ENCODE peak calls at places on chromosomes 6 and 20, in eight cellular contexts. M is fibroblast of lung, Y is ovary, G is AG04449, R is dorsolateral prefrontal cortex, J is BE2C, L is epithelial cell of esophagus, U is heart right ventricle. S is an unnamed sample.

GRCh38 chr6:36631326-36632046 is 37.3 kb downstream of the SRSF3 start:
- DNase-seq in M (no peak), Y (no peak), G (no peak), R (no peak), J (no peak), L (no peak), U (no peak), S (no peak)

GRCh38 chr6:139766796-139767195 is 392.3 kb upstream of the CITED2 start:
- DNase-seq in M (no peak), Y (no peak), G (no peak), R (no peak), J (no peak), L (no peak), U (no peak), S (no peak)

GRCh38 chr6:132414761-132415160 is 13.5 kb upstream of the MOXD1 start:
- DNase-seq in M (no peak), Y (no peak), G (no peak), R (no peak), J (no peak), L (no peak), U (no peak), S (peak)

GRCh38 chr20:19633985-19634384 is 124.1 kb upstream of the RIN2 start:
- DNase-seq in M (no peak), Y (no peak), G (peak), R (no peak), J (no peak), L (no peak), U (peak), S (no peak)

GRCh38 chr20:20334489-20334888 is 33.4 kb upstream of the INSM1 start:
- DNase-seq in M (no peak), Y (no peak), G (no peak), R (no peak), J (no peak), L (no peak), U (no peak), S (no peak)

GRCh38 chr6:10578718-10579117 is 57.6 kb downstream of the GCNT2 start:
- DNase-seq in M (no peak), Y (no peak), G (no peak), R (no peak), J (no peak), L (no peak), U (no peak), S (no peak)

GRCh38 chr6:32945106-32945761 is 4.4 kb upstream of the HLA-DMB start:
- DNase-seq in M (peak), Y (no peak), G (no peak), R (no peak), J (no peak), L (no peak), U (no peak), S (no peak)

GRCh38 chr6:41894366-41895299 is 542 bp downstream of the USP49 start:
- DNase-seq in M (no peak), Y (no peak), G (no peak), R (no peak), J (peak), L (peak), U (no peak), S (peak)

GRCh38 chr20:39885975-39886649 is 802.9 kb downstream of the MAFB start:
- DNase-seq in M (peak), Y (peak), G (peak), R (peak), J (peak), L (peak), U (peak), S (peak)

GRCh38 chr6:53179961-53180651 is 31.5 kb upstream of the GCM1 start:
- DNase-seq in M (peak), Y (no peak), G (no peak), R (no peak), J (peak), L (peak), U (peak), S (no peak)

GRCh38 chr6:42354707-42355106 is 97.0 kb downstream of the TRERF1 start:
- DNase-seq in M (no peak), Y (no peak), G (peak), R (no peak), J (no peak), L (no peak), U (no peak), S (no peak)

GRCh38 chr6:170284126-170284773 is 6.6 kb downstream of the DLL1 start:
- DNase-seq in M (no peak), Y (peak), G (no peak), R (peak), J (no peak), L (no peak), U (no peak), S (no peak)

GRCh38 chr6:11273406-11274065 is 41.1 kb upstream of the NEDD9 start:
- DNase-seq in M (no peak), Y (no peak), G (no peak), R (no peak), J (no peak), L (no peak), U (no peak), S (no peak)

GRCh38 chr6:52573295-52573694 is 3.6 kb downstream of the TRAM2 start:
- DNase-seq in M (no peak), Y (no peak), G (no peak), R (no peak), J (no peak), L (no peak), U (no peak), S (no peak)

GRCh38 chr6:44004625-44005506 is 122.4 kb downstream of the MRPL14 start:
- DNase-seq in M (no peak), Y (no peak), G (no peak), R (peak), J (no peak), L (no peak), U (peak), S (no peak)

GRCh38 chr6:136790411-136791295 is 1.6 kb downstream of the MAP3K5 start:
- DNase-seq in M (no peak), Y (no peak), G (no peak), R (no peak), J (no peak), L (no peak), U (no peak), S (no peak)

GRCh38 chr6:53543341-53544010 is 1.4 kb downstream of the GCLC start:
- DNase-seq in M (peak), Y (no peak), G (no peak), R (no peak), J (no peak), L (no peak), U (no peak), S (no peak)

GRCh38 chr6:144093236-144093635 is 2.1 kb downstream of the SF3B5 start:
- DNase-seq in M (no peak), Y (no peak), G (no peak), R (no peak), J (no peak), L (no peak), U (no peak), S (no peak)

GRCh38 chr20:41355192-41355591 is 11.4 kb downstream of the EMILIN3 start:
- DNase-seq in M (no peak), Y (no peak), G (no peak), R (no peak), J (no peak), L (no peak), U (no peak), S (no peak)

GRCh38 chr6:15259766-15260098 is 13.9 kb downstream of the JARID2 start:
- DNase-seq in M (no peak), Y (no peak), G (no peak), R (no peak), J (no peak), L (no peak), U (no peak), S (no peak)

GRCh38 chr6:138063726-138064125 is 43.5 kb downstream of the PERP start:
- DNase-seq in M (no peak), Y (no peak), G (no peak), R (no peak), J (no peak), L (no peak), U (no peak), S (no peak)

GRCh38 chr6:114220241-114220640 is 122.6 kb downstream of the HS3ST5 start:
- DNase-seq in M (no peak), Y (no peak), G (no peak), R (no peak), J (no peak), L (no peak), U (no peak), S (no peak)

GRCh38 chr6:54291738-54292137 is 16.5 kb upstream of the TINAG start:
- DNase-seq in M (peak), Y (no peak), G (no peak), R (no peak), J (no peak), L (peak), U (no peak), S (no peak)

GRCh38 chr6:53888931-53889330 is 94.1 kb downstream of the LRRC1 start:
- DNase-seq in M (peak), Y (no peak), G (no peak), R (no peak), J (no peak), L (no peak), U (no peak), S (no peak)

GRCh38 chr6:170108890-170109587 is 181.8 kb downstream of the DLL1 start:
- DNase-seq in M (no peak), Y (no peak), G (no peak), R (no peak), J (no peak), L (no peak), U (peak), S (no peak)

GRCh38 chr6:52759085-52759484 is 4.2 kb downstream of the GSTA2 start:
- DNase-seq in M (no peak), Y (no peak), G (no peak), R (no peak), J (no peak), L (no peak), U (no peak), S (no peak)

GRCh38 chr6:73388800-73389512 is 5.7 kb upstream of the DDX43 start:
- DNase-seq in M (peak), Y (peak), G (peak), R (no peak), J (peak), L (peak), U (peak), S (peak)

GRCh38 chr6:115947964-115948541 is 112.6 kb downstream of the FRK start:
- DNase-seq in M (no peak), Y (no peak), G (no peak), R (no peak), J (no peak), L (no peak), U (no peak), S (no peak)

GRCh38 chr20:45041464-45042337 is 59.2 kb downstream of the KCNS1 start:
- DNase-seq in M (peak), Y (no peak), G (no peak), R (no peak), J (no peak), L (peak), U (no peak), S (no peak)

GRCh38 chr6:166612471-166612881 is 14.6 kb downstream of the RPS6KA2 start:
- DNase-seq in M (no peak), Y (peak), G (no peak), R (no peak), J (no peak), L (no peak), U (peak), S (no peak)

GRCh38 chr6:44422534-44422933 is 35.0 kb downstream of the CDC5L start:
- DNase-seq in M (no peak), Y (no peak), G (no peak), R (no peak), J (no peak), L (no peak), U (no peak), S (no peak)

GRCh38 chr6:3001773-3002293 is 2.1 kb downstream of the NQO2 start:
- DNase-seq in M (peak), Y (no peak), G (no peak), R (no peak), J (peak), L (peak), U (peak), S (no peak)
- TF ChIP-seq CTCF in M (peak), Y (no peak), G (peak), R (peak), J (peak), L (peak), U (peak), S (peak)

DNA sequence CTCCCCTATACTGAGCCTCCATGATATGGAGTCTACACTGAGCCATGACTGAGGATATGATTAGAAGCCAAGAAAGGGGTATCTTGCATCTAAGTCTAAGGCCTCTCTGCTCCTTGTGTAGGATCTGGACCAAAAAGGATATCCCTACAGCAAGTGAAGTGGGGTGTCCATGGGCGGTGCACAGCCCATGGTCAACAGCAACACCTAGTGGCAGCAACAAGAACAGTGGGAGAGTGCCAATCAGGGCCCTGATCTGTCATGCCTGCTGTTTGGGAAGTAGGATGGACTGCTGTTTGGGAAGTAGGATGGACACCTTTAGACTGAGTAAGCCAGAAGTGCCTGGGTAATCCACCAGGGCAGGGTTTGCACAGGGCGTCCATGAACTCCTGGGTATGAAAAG is 22.4 kb downstream of the PTGIS start:
- DNase-seq in M (no peak), Y (no peak), G (no peak), R (no peak), J (no peak), L (no peak), U (no peak), S (no peak)
- TF ChIP-seq CTCF in M (no peak), Y (no peak), G (peak), R (no peak), J (peak), L (peak), U (no peak), S (peak)

DNA sequence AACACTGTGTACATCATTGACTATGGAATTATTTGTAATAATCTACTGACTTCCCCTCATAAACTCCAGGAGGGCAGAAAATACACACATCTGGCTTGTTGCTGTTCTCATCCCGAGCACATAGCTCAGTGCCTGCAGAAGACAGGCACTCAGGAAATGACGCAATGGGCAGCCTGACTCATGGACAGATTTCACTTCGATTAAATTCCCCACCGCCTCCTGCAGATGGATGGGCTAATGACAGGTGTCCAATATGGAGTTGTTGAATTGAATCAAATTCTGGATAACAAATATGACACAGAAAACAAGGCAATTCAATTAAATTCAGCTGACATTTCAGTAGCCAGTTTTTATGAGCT is 9.1 kb downstream of the ANKRD60 start:
- DNase-seq in M (peak), Y (no peak), G (peak), R (no peak), J (peak), L (peak), U (no peak), S (no peak)
- TF ChIP-seq CTCF in M (no peak), Y (no peak), G (no peak), R (no peak), J (no peak), L (no peak), U (no peak), S (no peak)

GRCh38 chr6:149560736-149561135 is 5.4 kb upstream of the GINM1 start:
- DNase-seq in M (no peak), Y (no peak), G (no peak), R (no peak), J (peak), L (peak), U (no peak), S (no peak)
- TF ChIP-seq CTCF in M (peak), Y (no peak), G (peak), R (no peak), J (peak), L (peak), U (no peak), S (peak)

GRCh38 chr20:62876826-62877728 is 15.5 kb upstream of the TCFL5 start:
- DNase-seq in M (peak), Y (peak), G (no peak), R (no peak), J (peak), L (no peak), U (peak), S (no peak)

GRCh38 chr20:62873280-62873679 is 11.7 kb upstream of the TCFL5 start:
- DNase-seq in M (no peak), Y (no peak), G (no peak), R (no peak), J (no peak), L (no peak), U (no peak), S (no peak)

GRCh38 chr20:62874745-62875344 is 13.2 kb upstream of the TCFL5 start:
- DNase-seq in M (no peak), Y (no peak), G (no peak), R (no peak), J (no peak), L (no peak), U (no peak), S (no peak)

GRCh38 chr20:62876441-62876825 is 14.8 kb upstream of the TCFL5 start:
- DNase-seq in M (no peak), Y (no peak), G (no peak), R (no peak), J (no peak), L (peak), U (no peak), S (no peak)

GRCh38 chr20:62875419-62876355 is 14.1 kb upstream of the TCFL5 start:
- DNase-seq in M (peak), Y (peak), G (no peak), R (peak), J (peak), L (peak), U (peak), S (peak)
- TF ChIP-seq CTCF in M (peak), Y (no peak), G (peak), R (peak), J (peak), L (peak), U (peak), S (peak)

GRCh38 chr6:4788953-4789584 is 12.9 kb downstream of the CDYL start:
- DNase-seq in M (no peak), Y (no peak), G (no peak), R (no peak), J (no peak), L (no peak), U (no peak), S (no peak)
- TF ChIP-seq CTCF in M (no peak), Y (no peak), G (no peak), R (no peak), J (no peak), L (no peak), U (no peak), S (no peak)

S was measured in neural crest cell.